ENCODE peak calls at places on chromosomes 5 and 9, in eight cellular contexts. R is neuronal stem cell; G is HCT116; O is heart right ventricle; K is pancreas; L is CD4-positive, alpha-beta memory T cell; I is CD8-positive, alpha-beta T cell; T is PC-9. J is an unnamed sample. For H3K4me1, the result is how much of the 10 kb centered on the place peaks cover.

GRCh38 chr5:156402387-156402921 is 75.5 kb downstream of the SGCD start:
- DNase-seq in R (peak), G (no peak), O (no peak), K (no peak), L (peak), I (no peak), T (no peak), J (peak)

GRCh38 chr9:33942471-33943083 is 106.1 kb downstream of the UBAP2 start:
- DNase-seq in R (no peak), G (no peak), O (no peak), K (no peak), L (no peak), I (no peak), T (no peak), J (peak)

GRCh38 chr5:89930591-89931383 is 478.8 kb downstream of the CETN3 start:
- DNase-seq in R (no peak), G (peak), O (no peak), K (no peak), L (no peak), I (no peak), T (no peak), J (peak)

GRCh38 chr5:88677943-88678779 is 204.8 kb downstream of the MEF2C start:
- DNase-seq in R (no peak), G (no peak), O (no peak), K (no peak), L (no peak), I (no peak), T (no peak), J (no peak)

GRCh38 chr5:26610581-26610980 is 427.8 kb downstream of the CDH9 start:
- DNase-seq in R (no peak), G (no peak), O (no peak), K (no peak), L (no peak), I (no peak), T (no peak), J (no peak)

GRCh38 chr9:116800885-116801284 is 113.8 kb downstream of the TRIM32 start:
- DNase-seq in R (no peak), G (no peak), O (no peak), K (no peak), L (no peak), I (no peak), T (no peak), J (no peak)

GRCh38 chr9:26939934-26940711 is 6.9 kb downstream of the PLAA start:
- DNase-seq in R (no peak), G (no peak), O (no peak), K (no peak), L (no peak), I (no peak), T (no peak), J (peak)

GRCh38 chr5:52725781-52726180 is 61.9 kb upstream of the ITGA1 start:
- DNase-seq in R (no peak), G (no peak), O (peak), K (no peak), L (no peak), I (no peak), T (no peak), J (peak)

GRCh38 chr5:122101636-122102285 is 23.7 kb upstream of the LOX start:
- DNase-seq in R (no peak), G (peak), O (no peak), K (no peak), L (no peak), I (no peak), T (no peak), J (peak)

GRCh38 chr9:16867571-16868311 is 2.7 kb downstream of the BNC2 start:
- DNase-seq in R (no peak), G (no peak), O (no peak), K (no peak), L (no peak), I (no peak), T (peak), J (peak)

GRCh38 chr5:170293273-170293672 is 4.3 kb downstream of the LCP2 start:
- DNase-seq in R (no peak), G (no peak), O (no peak), K (no peak), L (peak), I (peak), T (no peak), J (no peak)

GRCh38 chr9:20618361-20618799 is 3.9 kb downstream of the MLLT3 start:
- DNase-seq in R (no peak), G (no peak), O (peak), K (peak), L (no peak), I (no peak), T (no peak), J (peak)

GRCh38 chr5:174571662-174572397 is 152.6 kb upstream of the MSX2 start:
- DNase-seq in R (no peak), G (peak), O (peak), K (peak), L (no peak), I (no peak), T (peak), J (peak)

GRCh38 chr5:171367424-171368370 is 20.0 kb upstream of the NPM1 start:
- DNase-seq in R (no peak), G (no peak), O (no peak), K (no peak), L (no peak), I (no peak), T (peak), J (peak)

GRCh38 chr9:34220218-34220617 is 41.4 kb downstream of the UBAP1 start:
- DNase-seq in R (no peak), G (no peak), O (no peak), K (no peak), L (no peak), I (no peak), T (no peak), J (no peak)

GRCh38 chr9:109181284-109181683 is 14.2 kb upstream of the FRRS1L start:
- DNase-seq in R (no peak), G (no peak), O (no peak), K (no peak), L (peak), I (no peak), T (no peak), J (no peak)

GRCh38 chr5:65262590-65263189 is 219.0 kb downstream of the ADAMTS6 start:
- DNase-seq in R (no peak), G (no peak), O (peak), K (no peak), L (no peak), I (no peak), T (no peak), J (peak)

GRCh38 chr5:138603521-138603920 is 28.3 kb upstream of the HSPA9 start:
- DNase-seq in R (no peak), G (no peak), O (no peak), K (no peak), L (no peak), I (no peak), T (no peak), J (peak)

GRCh38 chr5:35890021-35890740 is 33.5 kb downstream of the IL7R start:
- DNase-seq in R (no peak), G (no peak), O (no peak), K (no peak), L (no peak), I (no peak), T (no peak), J (peak)
- H3K4me1 ChIP-seq in R (under half), G (under half), O (under half), K (under half), L (under half), I (under half), T (under half), J (under half)

GRCh38 chr9:131671150-131671549 is 68.7 kb downstream of the RAPGEF1 start:
- DNase-seq in R (no peak), G (no peak), O (no peak), K (no peak), L (no peak), I (no peak), T (no peak), J (no peak)
- H3K4me1 ChIP-seq in R (under half), G (under half), O (half or more), K (under half), L (half or more), I (half or more), T (under half), J (under half)

DNA sequence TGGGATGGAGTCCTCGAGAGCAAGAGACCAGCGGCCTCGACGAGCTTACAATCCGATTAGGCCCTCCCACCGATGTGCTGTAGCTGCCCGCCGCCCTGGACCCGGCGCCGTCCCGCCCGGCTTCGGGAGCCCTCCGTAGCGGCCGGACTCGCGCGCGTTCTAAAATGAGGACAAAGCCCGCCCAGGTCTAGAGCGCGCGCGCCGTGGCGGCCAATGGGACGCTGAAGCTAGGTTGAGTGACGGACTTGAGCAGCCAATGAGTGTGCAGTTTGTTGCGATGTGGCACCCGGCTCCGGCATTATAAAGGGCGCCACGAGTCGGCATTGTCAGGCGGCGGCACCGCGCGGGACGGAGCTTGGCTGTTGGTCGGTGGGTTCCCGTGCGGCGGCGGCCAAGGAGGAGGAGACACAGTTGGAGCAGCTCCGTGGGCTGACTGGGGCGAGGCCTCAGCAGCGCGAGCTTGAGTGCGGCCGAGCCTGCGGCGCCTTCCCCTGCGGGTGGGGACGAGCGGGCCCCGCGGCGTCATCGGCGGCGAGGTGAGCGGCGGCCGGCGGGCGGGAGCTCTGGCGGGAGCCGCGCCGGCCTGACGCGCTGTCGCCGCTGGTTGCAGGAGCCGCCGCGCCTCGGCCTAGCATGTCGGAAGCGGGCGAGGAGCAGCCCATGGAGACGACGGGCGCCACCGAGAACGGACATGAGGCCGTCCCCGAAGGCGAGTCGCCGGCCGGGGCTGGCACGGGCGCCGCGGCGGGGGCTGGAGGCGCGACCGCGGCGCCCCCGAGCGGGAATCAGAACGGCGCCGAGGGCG is at the start of gene HNRNPAB:
- DNase-seq in R (peak), G (peak), O (peak), K (peak), L (peak), I (peak), T (peak), J (peak)
- H3K4me1 ChIP-seq in R (under half), G (under half), O (under half), K (under half), L (under half), I (under half), T (under half), J (under half)

GRCh38 chr9:99056876-99057664 is 47.8 kb upstream of the TGFBR1 start:
- DNase-seq in R (no peak), G (no peak), O (no peak), K (no peak), L (peak), I (peak), T (no peak), J (peak)
- H3K4me1 ChIP-seq in R (under half), G (under half), O (under half), K (under half), L (half or more), I (half or more), T (half or more), J (under half)

GRCh38 chr5:72587909-72588308 is 80.7 kb upstream of the ZNF366 start:
- DNase-seq in R (no peak), G (no peak), O (no peak), K (no peak), L (no peak), I (no peak), T (no peak), J (no peak)

GRCh38 chr5:72584466-72584865 is 77.3 kb upstream of the ZNF366 start:
- DNase-seq in R (no peak), G (no peak), O (no peak), K (no peak), L (no peak), I (no peak), T (no peak), J (peak)

GRCh38 chr5:72586788-72587530 is 79.7 kb upstream of the ZNF366 start:
- DNase-seq in R (no peak), G (no peak), O (no peak), K (no peak), L (no peak), I (no peak), T (no peak), J (peak)
- H3K4me1 ChIP-seq in R (under half), G (under half), O (under half), K (under half), L (under half), I (under half), T (under half), J (under half)

GRCh38 chr5:7874639-7875038 is 5.7 kb downstream of the MTRR start:
- DNase-seq in R (no peak), G (no peak), O (no peak), K (no peak), L (no peak), I (no peak), T (no peak), J (no peak)

GRCh38 chr5:7878381-7878873 is 9.5 kb downstream of the MTRR start:
- DNase-seq in R (no peak), G (no peak), O (no peak), K (no peak), L (no peak), I (no peak), T (no peak), J (peak)

GRCh38 chr5:7876867-7877266 is 7.9 kb downstream of the MTRR start:
- DNase-seq in R (no peak), G (no peak), O (no peak), K (no peak), L (no peak), I (no peak), T (no peak), J (peak)

GRCh38 chr5:7875151-7875550 is 6.2 kb downstream of the MTRR start:
- DNase-seq in R (no peak), G (no peak), O (no peak), K (no peak), L (no peak), I (no peak), T (no peak), J (no peak)

GRCh38 chr5:7877851-7878250 is 8.9 kb downstream of the MTRR start:
- DNase-seq in R (no peak), G (no peak), O (no peak), K (no peak), L (no peak), I (no peak), T (no peak), J (no peak)
- H3K4me1 ChIP-seq in R (under half), G (under half), O (under half), K (under half), L (under half), I (under half), T (under half), J (under half)